ENCODE peak calls at places on chromosomes 1 and 21, in ten cellular contexts. N is endothelial cell of umbilical vein; Z is GF-D8; Q is HCT116; X is PC-9; G is mesenteric fat pad; T is NCI-H146; P is RWPE1; W is NCI-H2081; M is activated naive CD8-positive, alpha-beta T cell treated with anti-CD3 and anti-CD28 coated beads for 36 hours. I is an unnamed sample.

GRCh38 chr1:176227579-176227978 is 20.5 kb upstream of the COP1 start:
- DNase-seq in N (no peak), Z (no peak), Q (no peak), X (no peak), G (no peak), T (no peak), P (no peak), W (no peak), M (no peak), I (no peak)

GRCh38 chr1:89065077-89065868 is at the start of gene GBP1:
- DNase-seq in N (peak), Z (no peak), Q (no peak), X (no peak), G (no peak), T (no peak), P (peak), W (no peak), M (no peak), I (no peak)

GRCh38 chr1:35688161-35688560 is 30.5 kb downstream of the C1orf216 start:
- DNase-seq in N (no peak), Z (no peak), Q (no peak), X (no peak), G (no peak), T (no peak), P (no peak), W (no peak), M (no peak), I (no peak)

GRCh38 chr1:60341274-60341673 is 267.7 kb upstream of the C1orf87 start:
- DNase-seq in N (peak), Z (no peak), Q (no peak), X (no peak), G (no peak), T (no peak), P (no peak), W (no peak), M (no peak), I (no peak)

GRCh38 chr1:244680667-244681066 is 27.7 kb downstream of the DESI2 start:
- DNase-seq in N (no peak), Z (no peak), Q (no peak), X (no peak), G (no peak), T (no peak), P (no peak), W (no peak), M (no peak), I (no peak)

GRCh38 chr1:197614916-197615692 is 160.2 kb downstream of the DENND1B start:
- DNase-seq in N (peak), Z (peak), Q (peak), X (peak), G (no peak), T (peak), P (peak), W (peak), M (peak), I (peak)

GRCh38 chr1:218462591-218462990 is 117.5 kb downstream of the TGFB2 start:
- DNase-seq in N (peak), Z (no peak), Q (no peak), X (no peak), G (no peak), T (no peak), P (no peak), W (no peak), M (no peak), I (no peak)

GRCh38 chr1:184387069-184387870 is 441 bp downstream of the C1orf21 start:
- DNase-seq in N (peak), Z (no peak), Q (no peak), X (peak), G (no peak), T (peak), P (no peak), W (peak), M (peak), I (no peak)

GRCh38 chr21:46443910-46444309 is 14.8 kb upstream of the DIP2A start:
- DNase-seq in N (no peak), Z (no peak), Q (no peak), X (no peak), G (no peak), T (no peak), P (no peak), W (no peak), M (no peak), I (no peak)

GRCh38 chr1:174211486-174211885 is 52.2 kb downstream of the RABGAP1L start:
- DNase-seq in N (no peak), Z (no peak), Q (no peak), X (no peak), G (no peak), T (no peak), P (no peak), W (no peak), M (no peak), I (no peak)

GRCh38 chr1:220487297-220487820 is 40.6 kb upstream of the MARK1 start:
- DNase-seq in N (peak), Z (no peak), Q (peak), X (peak), G (no peak), T (peak), P (peak), W (peak), M (peak), I (peak)

GRCh38 chr1:53919675-53920066 is 25.7 kb downstream of the DIO1 start:
- DNase-seq in N (no peak), Z (no peak), Q (no peak), X (no peak), G (no peak), T (no peak), P (no peak), W (no peak), M (peak), I (no peak)

GRCh38 chr21:34836103-34836932 is 167.5 kb downstream of the CLIC6 start:
- DNase-seq in N (peak), Z (no peak), Q (peak), X (peak), G (no peak), T (no peak), P (no peak), W (no peak), M (no peak), I (no peak)

GRCh38 chr1:244822878-244823277 is 12.6 kb upstream of the COX20 start:
- DNase-seq in N (no peak), Z (no peak), Q (no peak), X (no peak), G (no peak), T (no peak), P (no peak), W (no peak), M (no peak), I (no peak)

GRCh38 chr1:180299486-180300246 is 69.6 kb downstream of the LHX4 start:
- DNase-seq in N (no peak), Z (no peak), Q (no peak), X (no peak), G (no peak), T (no peak), P (no peak), W (no peak), M (no peak), I (peak)

GRCh38 chr1:150578278-150579109 is 916 bp downstream of the MCL1 start:
- DNase-seq in N (peak), Z (no peak), Q (no peak), X (peak), G (no peak), T (peak), P (peak), W (peak), M (peak), I (peak)

GRCh38 chr1:29849038-29849750 is 612.9 kb downstream of the PTPRU start:
- DNase-seq in N (peak), Z (no peak), Q (no peak), X (peak), G (peak), T (no peak), P (peak), W (peak), M (peak), I (peak)

GRCh38 chr1:237713886-237714285 is 176.8 kb downstream of the ZP4 start:
- DNase-seq in N (no peak), Z (no peak), Q (no peak), X (no peak), G (no peak), T (no peak), P (no peak), W (no peak), M (no peak), I (peak)

GRCh38 chr1:216562383-216562782 is 139.1 kb upstream of the USH2A start:
- DNase-seq in N (no peak), Z (no peak), Q (no peak), X (no peak), G (no peak), T (no peak), P (no peak), W (no peak), M (no peak), I (peak)

GRCh38 chr21:45146801-45147200 is 72.4 kb downstream of the ADARB1 start:
- DNase-seq in N (no peak), Z (no peak), Q (no peak), X (no peak), G (no peak), T (no peak), P (no peak), W (no peak), M (no peak), I (no peak)

GRCh38 chr1:33470495-33471012 is 1.9 kb upstream of the ZSCAN20 start:
- DNase-seq in N (peak), Z (peak), Q (peak), X (peak), G (no peak), T (peak), P (peak), W (peak), M (peak), I (peak)

GRCh38 chr1:39639333-39640130 is at the start of gene HEYL:
- DNase-seq in N (no peak), Z (no peak), Q (peak), X (peak), G (peak), T (peak), P (peak), W (peak), M (peak), I (peak)

GRCh38 chr1:54610048-54610447 is 13.3 kb downstream of the FAM151A start:
- DNase-seq in N (no peak), Z (no peak), Q (no peak), X (peak), G (no peak), T (peak), P (no peak), W (no peak), M (no peak), I (no peak)

GRCh38 chr1:168343566-168343965 is 62.9 kb downstream of the TBX19 start:
- DNase-seq in N (no peak), Z (no peak), Q (no peak), X (no peak), G (no peak), T (peak), P (no peak), W (no peak), M (no peak), I (no peak)

GRCh38 chr1:228899421-228899956 is 164.2 kb downstream of the RHOU start:
- DNase-seq in N (no peak), Z (no peak), Q (no peak), X (no peak), G (no peak), T (no peak), P (no peak), W (no peak), M (no peak), I (no peak)

GRCh38 chr1:89724369-89725015 is 91.6 kb downstream of the LRRC8C start:
- DNase-seq in N (peak), Z (no peak), Q (no peak), X (no peak), G (no peak), T (no peak), P (peak), W (no peak), M (peak), I (no peak)

GRCh38 chr1:226651732-226652105 is 87.4 kb downstream of the ITPKB start:
- DNase-seq in N (no peak), Z (no peak), Q (no peak), X (no peak), G (no peak), T (no peak), P (no peak), W (no peak), M (no peak), I (no peak)

GRCh38 chr1:207049974-207050391 is 1.0 kb downstream of the YOD1 start:
- DNase-seq in N (peak), Z (peak), Q (no peak), X (no peak), G (no peak), T (peak), P (no peak), W (peak), M (no peak), I (peak)

GRCh38 chr1:79588719-79589118 is 582.2 kb upstream of the ADGRL4 start:
- DNase-seq in N (no peak), Z (no peak), Q (no peak), X (no peak), G (no peak), T (no peak), P (no peak), W (no peak), M (no peak), I (no peak)

GRCh38 chr1:111937147-111937725 is 52.2 kb downstream of the KCND3 start:
- DNase-seq in N (no peak), Z (no peak), Q (no peak), X (no peak), G (peak), T (peak), P (no peak), W (no peak), M (no peak), I (no peak)

GRCh38 chr21:41008351-41008750 is 159.6 kb upstream of the BACE2 start:
- DNase-seq in N (no peak), Z (no peak), Q (no peak), X (no peak), G (no peak), T (no peak), P (no peak), W (no peak), M (no peak), I (no peak)

GRCh38 chr1:15681346-15682290 is 2.5 kb upstream of the PLEKHM2 start:
- DNase-seq in N (no peak), Z (no peak), Q (no peak), X (peak), G (no peak), T (no peak), P (peak), W (no peak), M (no peak), I (no peak)

GRCh38 chr21:29504751-29505321 is 206.1 kb downstream of the BACH1 start:
- DNase-seq in N (no peak), Z (no peak), Q (no peak), X (no peak), G (no peak), T (no peak), P (peak), W (no peak), M (no peak), I (no peak)

GRCh38 chr1:237911911-237912310 is 21.2 kb upstream of the ZP4 start:
- DNase-seq in N (no peak), Z (no peak), Q (no peak), X (no peak), G (no peak), T (no peak), P (no peak), W (no peak), M (no peak), I (no peak)

GRCh38 chr1:188371295-188371806 is 1542.6 kb downstream of the PLA2G4A start:
- DNase-seq in N (peak), Z (no peak), Q (no peak), X (no peak), G (no peak), T (no peak), P (no peak), W (no peak), M (no peak), I (no peak)

GRCh38 chr1:41981796-41982195 is 63.1 kb upstream of the HIVEP3 start:
- DNase-seq in N (no peak), Z (no peak), Q (no peak), X (no peak), G (no peak), T (no peak), P (no peak), W (no peak), M (no peak), I (no peak)

GRCh38 chr1:183424691-183425090 is 6.5 kb upstream of the NMNAT2 start:
- DNase-seq in N (no peak), Z (no peak), Q (no peak), X (no peak), G (no peak), T (no peak), P (no peak), W (no peak), M (no peak), I (no peak)

GRCh38 chr1:30782361-30783243 is 25.0 kb upstream of the LAPTM5 start:
- DNase-seq in N (peak), Z (peak), Q (no peak), X (peak), G (no peak), T (no peak), P (peak), W (peak), M (peak), I (peak)

GRCh38 chr1:15424146-15424667 is 14.0 kb upstream of the CTRC start:
- DNase-seq in N (no peak), Z (peak), Q (no peak), X (peak), G (no peak), T (peak), P (no peak), W (peak), M (no peak), I (peak)

GRCh38 chr1:210565316-210565715 is 236.6 kb downstream of the HHAT start:
- DNase-seq in N (no peak), Z (no peak), Q (no peak), X (no peak), G (no peak), T (no peak), P (no peak), W (no peak), M (no peak), I (no peak)

I was measured in NCI-H1436.